ENCODE peak calls at places on chromosome 12, in ten cellular contexts. Q is sigmoid colon, H is suprapubic skin, J is spleen, D is SK-N-SH, G is endothelial cell of umbilical vein, N is Panc1, L is breast epithelium, Z is H1, I is transverse colon. C is an unnamed sample.

GRCh38 chr12:6795088-6795487 is 5.8 kb downstream of the CD4 start:
- DNase-seq in Q (no peak), H (no peak), J (no peak), D (no peak), G (no peak), N (no peak), L (no peak), Z (no peak), I (no peak), C (no peak)

GRCh38 chr12:63809566-63809965 is 29.9 kb downstream of the RXYLT1 start:
- DNase-seq in Q (no peak), H (no peak), J (no peak), D (no peak), G (no peak), N (no peak), L (no peak), Z (no peak), I (no peak), C (no peak)

GRCh38 chr12:113066806-113067400 is 10.4 kb downstream of the DTX1 start:
- DNase-seq in Q (no peak), H (no peak), J (peak; percentile 71), D (peak; percentile 21), G (no peak), N (no peak), L (no peak), Z (no peak), I (no peak), C (no peak)

GRCh38 chr12:10358131-10358530 is 31.7 kb downstream of the KLRK1 start:
- DNase-seq in Q (no peak), H (no peak), J (no peak), D (no peak), G (no peak), N (no peak), L (no peak), Z (no peak), I (no peak), C (no peak)

GRCh38 chr12:84842406-84843013 is 70.1 kb downstream of the SLC6A15 start:
- DNase-seq in Q (no peak), H (no peak), J (no peak), D (peak; percentile 32), G (peak; percentile 55), N (peak; percentile 17), L (no peak), Z (no peak), I (no peak), C (peak; percentile 66)

GRCh38 chr12:71092290-71092689 is 65.5 kb downstream of the TSPAN8 start:
- DNase-seq in Q (no peak), H (no peak), J (no peak), D (no peak), G (no peak), N (no peak), L (no peak), Z (no peak), I (no peak), C (no peak)

GRCh38 chr12:108805136-108805535 is 52.2 kb downstream of the SSH1 start:
- DNase-seq in Q (no peak), H (no peak), J (no peak), D (no peak), G (no peak), N (no peak), L (no peak), Z (no peak), I (no peak), C (no peak)

GRCh38 chr12:52230364-52231281 is 2.4 kb upstream of the KRT7 start:
- DNase-seq in Q (peak; percentile 52), H (no peak), J (peak; percentile 46), D (peak; percentile 23), G (peak; percentile 84), N (no peak), L (peak; percentile 51), Z (no peak), I (no peak), C (peak; percentile 56)

GRCh38 chr12:75632452-75632851 is 121.0 kb upstream of the KRR1 start:
- DNase-seq in Q (no peak), H (no peak), J (no peak), D (no peak), G (peak; percentile 72), N (no peak), L (no peak), Z (no peak), I (no peak), C (peak; percentile 58)

GRCh38 chr12:57585156-57585555 is 5.8 kb upstream of the PIP4K2C start:
- DNase-seq in Q (no peak), H (no peak), J (no peak), D (no peak), G (no peak), N (no peak), L (no peak), Z (no peak), I (no peak), C (no peak)

GRCh38 chr12:105420659-105421240 is 90.3 kb downstream of the C12orf75 start:
- DNase-seq in Q (peak; percentile 83), H (no peak), J (peak; percentile 78), D (peak; percentile 65), G (peak; percentile 90), N (peak; percentile 55), L (peak; percentile 69), Z (no peak), I (peak; percentile 76), C (peak; percentile 79)

GRCh38 chr12:50013361-50014147 is 11.7 kb downstream of the RACGAP1 start:
- DNase-seq in Q (no peak), H (no peak), J (no peak), D (no peak), G (no peak), N (no peak), L (no peak), Z (no peak), I (no peak), C (no peak)

GRCh38 chr12:62597253-62597652 is 130.6 kb downstream of the MON2 start:
- DNase-seq in Q (no peak), H (no peak), J (no peak), D (no peak), G (no peak), N (no peak), L (no peak), Z (no peak), I (no peak), C (no peak)

GRCh38 chr12:85949253-85949652 is 75.2 kb downstream of the NTS start:
- DNase-seq in Q (no peak), H (no peak), J (no peak), D (no peak), G (no peak), N (no peak), L (no peak), Z (peak; percentile 36), I (no peak), C (peak; percentile 83)

GRCh38 chr12:53172352-53172751 is 8.2 kb upstream of the ZNF740 start:
- DNase-seq in Q (peak; percentile 87), H (no peak), J (no peak), D (no peak), G (no peak), N (no peak), L (peak; percentile 40), Z (no peak), I (no peak), C (no peak)

GRCh38 chr12:95653761-95654546 is 102.7 kb upstream of the USP44 start:
- DNase-seq in Q (no peak), H (no peak), J (no peak), D (no peak), G (peak; percentile 73), N (no peak), L (no peak), Z (no peak), I (no peak), C (no peak)

GRCh38 chr12:54381136-54381535 is 3.4 kb downstream of the ZNF385A start:
- DNase-seq in Q (no peak), H (no peak), J (no peak), D (no peak), G (no peak), N (no peak), L (no peak), Z (no peak), I (no peak), C (no peak)

GRCh38 chr12:124152733-124153132 is 142.2 kb upstream of the RFLNA start:
- DNase-seq in Q (no peak), H (no peak), J (no peak), D (no peak), G (no peak), N (no peak), L (no peak), Z (no peak), I (no peak), C (no peak)

GRCh38 chr12:11722578-11723138 is 73.2 kb downstream of the ETV6 start:
- DNase-seq in Q (no peak), H (no peak), J (no peak), D (no peak), G (no peak), N (no peak), L (no peak), Z (no peak), I (no peak), C (no peak)
- H3K4me1 ChIP-seq in Q (no peaks in the 10 kb centered on the region), H (peaks cover 49% of the 10 kb centered on the region), J (peaks cover 71% of the 10 kb centered on the region), D (peaks cover 42% of the 10 kb centered on the region), G (peaks cover 63% of the 10 kb centered on the region), N (no peaks in the 10 kb centered on the region), L (peaks cover 31% of the 10 kb centered on the region), Z (peaks cover 4% of the 10 kb centered on the region), I (peaks cover 62% of the 10 kb centered on the region), C (peaks cover 32% of the 10 kb centered on the region)

GRCh38 chr12:46214668-46215429 is 54.0 kb downstream of the SLC38A1 start:
- DNase-seq in Q (no peak), H (no peak), J (peak; percentile 88), D (no peak), G (no peak), N (no peak), L (no peak), Z (no peak), I (peak; percentile 66), C (no peak)
- TF ChIP-seq POLR2AphosphoS5 in Q (no peak), H (no peak), J (peak; percentile 89), D (no peak), G (no peak), N (no peak), L (no peak), Z (no peak), I (peak; percentile 45), C (no peak)

GRCh38 chr12:92698466-92698865 is 4.3 kb upstream of the PLEKHG7 start:
- DNase-seq in Q (no peak), H (no peak), J (no peak), D (no peak), G (no peak), N (no peak), L (no peak), Z (no peak), I (no peak), C (no peak)
- H3K4me1 ChIP-seq in Q (no peaks in the 10 kb centered on the region), H (peaks cover 6% of the 10 kb centered on the region), J (no peaks in the 10 kb centered on the region), D (no peaks in the 10 kb centered on the region), G (no peaks in the 10 kb centered on the region), N (no peaks in the 10 kb centered on the region), L (no peaks in the 10 kb centered on the region), Z (no peaks in the 10 kb centered on the region), I (no peaks in the 10 kb centered on the region), C (peaks cover 8% of the 10 kb centered on the region)

DNA sequence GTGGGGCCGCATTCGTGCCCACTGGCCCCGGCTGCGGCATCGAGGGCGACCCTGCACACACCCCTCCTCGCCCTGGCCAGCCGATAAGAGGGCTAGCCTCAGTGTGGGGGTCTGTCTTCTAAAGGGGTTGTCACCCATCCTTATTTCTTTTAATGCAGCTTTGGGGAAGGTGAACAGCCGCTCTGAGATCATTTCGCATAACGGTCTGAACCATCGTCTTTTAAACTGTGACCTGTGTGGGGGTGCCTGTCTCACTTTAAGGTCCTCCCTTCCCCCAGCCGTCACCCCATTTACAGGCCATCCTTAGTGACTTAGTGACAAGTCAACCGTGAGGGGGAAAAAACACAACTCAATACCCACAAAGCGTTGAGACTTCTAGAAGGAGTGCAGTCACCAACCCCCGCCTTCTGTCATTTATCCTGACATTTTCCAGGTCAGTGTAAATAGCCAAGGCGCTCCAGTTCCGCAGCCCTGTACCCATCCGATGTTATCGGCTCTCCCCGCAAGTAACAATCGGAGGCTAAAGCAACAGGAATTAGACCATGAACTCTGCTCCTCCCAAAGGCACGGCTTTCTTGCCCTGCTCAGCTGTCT is 469 bp upstream of the DENND5B start:
- DNase-seq in Q (peak; percentile 68), H (no peak), J (no peak), D (peak; percentile 73), G (peak; percentile 58), N (peak; percentile 27), L (no peak), Z (no peak), I (peak; percentile 29), C (peak; percentile 32)
- TF ChIP-seq POLR2AphosphoS5 in Q (peak; percentile 71), H (no peak), J (peak; percentile 23), D (no peak), G (no peak), N (no peak), L (no peak), Z (no peak), I (no peak), C (no peak)